ENCODE peak calls at places on chromosome X, in seven cellular contexts. I, M, L, Q, W, Y and K are unnamed samples.

GRCh38 chrX:36856849-36857248 is 151.3 kb upstream of the FAM47C start:
- DNase-seq in Y (no peak), L (no peak), Q (no peak), M (no peak), W (no peak), I (no peak), K (no peak)

GRCh38 chrX:9997524-9997923 is 30.4 kb downstream of the CLDN34 start:
- DNase-seq in L (no peak), M (no peak), W (peak; percentile 44), Q (no peak), Y (no peak), I (no peak), K (no peak)

GRCh38 chrX:102950908-102951866 is 14.1 kb downstream of the RAB40AL start:
- DNase-seq in W (no peak), M (peak; percentile 23), I (peak; percentile 83), Y (peak; percentile 27), Q (peak; percentile 64), L (peak; percentile 30), K (no peak)

GRCh38 chrX:67544871-67545771 is 1.3 kb downstream of the AR start:
- DNase-seq in L (no peak), Q (peak; percentile 15), W (no peak), M (no peak), Y (no peak), I (peak; percentile 51), K (peak; percentile 22)

GRCh38 chrX:41932885-41933284 is 9.5 kb upstream of the CASK start:
- DNase-seq in Q (no peak), L (no peak), W (no peak), I (no peak), Y (no peak), M (no peak), K (no peak)

GRCh38 chrX:130874751-130875150 is 28.3 kb downstream of the ENOX2 start:
- DNase-seq in Q (no peak), I (no peak), M (no peak), Y (no peak), W (no peak), L (no peak), K (no peak)

GRCh38 chrX:37863728-37864127 is 16.4 kb upstream of the DYNLT3 start:
- DNase-seq in Q (no peak), I (no peak), M (no peak), W (no peak), Y (no peak), L (no peak), K (no peak)

GRCh38 chrX:55004231-55004630 is 4.1 kb downstream of the APEX2 start:
- DNase-seq in W (no peak), Y (no peak), L (no peak), M (no peak), Q (no peak), I (no peak), K (no peak)

DNA sequence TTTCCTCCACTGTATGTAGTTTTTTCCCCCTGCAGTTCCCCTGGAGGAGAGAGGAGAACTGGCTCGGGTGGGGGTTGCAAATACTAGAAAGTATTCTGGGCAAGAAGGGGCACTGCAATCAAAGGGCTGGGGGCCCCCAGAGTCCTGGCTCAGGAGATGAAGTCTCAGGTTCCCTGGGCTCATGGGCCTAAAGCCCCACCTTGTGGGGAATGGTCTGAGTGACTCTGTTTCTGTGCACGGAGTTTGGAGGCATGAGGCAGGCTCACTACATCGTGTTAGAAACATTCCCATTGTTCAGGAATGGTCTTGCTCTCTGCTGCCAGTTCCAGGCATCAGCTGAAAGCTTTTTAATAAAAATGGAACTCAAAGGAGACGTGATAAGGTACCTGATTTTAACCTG is 122.5 kb downstream of the TMEM164 start:
- DNase-seq in Q (peak; percentile 24), M (no peak), I (peak; percentile 43), Y (peak; percentile 6), W (no peak), L (no peak), K (no peak)
- TF ChIP-seq JUND in Q (no peak), M (no peak), I (no peak), Y (no peak), W (no peak), L (no peak), K (no peak)

GRCh38 chrX:119646515-119646914 is 40.3 kb upstream of the NKRF start:
- DNase-seq in Y (no peak), I (no peak), W (no peak), Q (no peak), M (no peak), L (no peak), K (no peak)
- TF ChIP-seq JUND in Y (no peak), I (no peak), W (no peak), Q (no peak), M (no peak), L (no peak), K (no peak)

GRCh38 chrX:151870603-151871002 is 42.1 kb upstream of the MAGEA4 start:
- DNase-seq in Q (no peak), I (no peak), L (no peak), Y (peak; percentile 2), M (peak; percentile 13), W (no peak), K (no peak)
- TF ChIP-seq JUND in Q (peak; percentile 93), I (no peak), L (no peak), Y (no peak), M (peak; percentile 47), W (no peak), K (no peak)

DNA sequence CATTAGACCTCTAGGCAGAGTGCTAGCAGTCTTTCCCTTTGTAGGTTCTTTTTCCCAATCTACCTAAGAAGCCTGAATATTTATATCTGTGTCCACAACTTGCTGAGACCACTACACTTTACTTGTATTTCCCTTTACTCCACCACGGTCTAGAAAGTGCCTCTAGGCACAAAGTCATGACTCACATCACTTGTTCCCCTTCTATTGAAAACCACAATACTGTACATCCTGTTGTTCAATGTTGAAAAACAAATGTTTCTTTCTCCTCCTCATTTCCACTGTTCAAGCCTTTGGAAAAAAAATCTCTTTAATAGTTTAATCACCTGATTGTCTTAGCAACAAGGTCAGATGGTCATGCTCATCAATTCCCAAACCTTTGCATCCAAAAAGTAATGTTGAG is 326.7 kb downstream of the GUCY2F start:
- DNase-seq in M (no peak), Q (no peak), I (no peak), L (no peak), Y (no peak), W (no peak), K (no peak)
- TF ChIP-seq JUND in M (no peak), Q (no peak), I (no peak), L (no peak), Y (no peak), W (no peak), K (no peak)

DNA sequence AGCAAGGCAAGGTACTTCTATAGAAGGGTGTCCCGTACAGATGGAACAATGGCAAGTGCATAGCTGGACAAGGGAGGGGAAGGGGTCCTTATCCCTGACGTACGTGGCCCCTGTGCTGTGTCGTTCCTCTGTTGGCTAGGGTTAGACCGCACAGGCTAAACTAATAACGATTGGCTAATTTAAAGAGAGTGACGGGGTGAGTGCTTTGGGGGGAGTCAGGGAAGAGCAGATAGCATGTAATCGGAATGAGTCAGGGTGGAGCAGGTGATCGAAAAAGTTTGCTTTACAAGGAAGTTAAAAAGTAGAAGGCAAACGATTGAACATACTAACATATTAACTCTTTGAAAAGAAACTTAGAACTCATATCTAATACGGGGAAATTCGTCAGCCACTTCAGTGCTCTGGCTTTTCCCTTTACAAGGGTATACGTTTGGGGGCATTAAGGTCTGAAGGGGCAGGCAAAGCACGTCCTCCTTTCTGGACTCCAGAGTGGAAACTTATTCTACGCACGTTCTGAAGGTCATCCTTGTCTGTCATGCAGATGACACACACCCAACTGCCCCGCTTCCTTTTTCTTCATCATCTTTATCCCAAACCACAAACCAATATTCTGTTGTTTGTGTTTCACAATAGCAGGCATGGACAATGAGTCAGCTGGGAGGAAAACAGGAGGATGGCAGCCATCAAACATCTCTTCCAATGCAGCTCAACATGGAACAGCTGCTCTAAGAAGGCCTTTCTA is 10.2 kb upstream of the CRLF2 start:
- DNase-seq in M (no peak), W (no peak), L (no peak), I (no peak), Q (no peak), Y (peak; percentile 25), K (peak; percentile 42)
- TF ChIP-seq JUND in M (no peak), W (no peak), L (no peak), I (no peak), Q (no peak), Y (no peak), K (no peak)

GRCh38 chrX:65463550-65463949 is 71.0 kb downstream of the LAS1L start:
- DNase-seq in M (no peak), W (no peak), I (no peak), L (no peak), Y (no peak), Q (no peak), K (no peak)
- TF ChIP-seq JUND in M (no peak), W (no peak), I (peak; percentile 83), L (no peak), Y (no peak), Q (no peak), K (no peak)

GRCh38 chrX:23631136-23631535 is 36.2 kb upstream of the PRDX4 start:
- DNase-seq in Y (no peak), Q (no peak), L (no peak), W (no peak), I (no peak), M (no peak), K (no peak)
- TF ChIP-seq JUND in Y (no peak), Q (no peak), L (no peak), W (no peak), I (no peak), M (no peak), K (no peak)

GRCh38 chrX:78331708-78332107 is 4.3 kb upstream of the CYSLTR1 start:
- DNase-seq in W (no peak), I (no peak), Q (no peak), M (no peak), Y (no peak), L (no peak), K (no peak)
- TF ChIP-seq JUND in W (no peak), I (no peak), Q (no peak), M (no peak), Y (no peak), L (no peak), K (no peak)